ENCODE peak calls at places on chromosomes 4 and X, in seven cellular contexts. L is RWPE2; Z is CD8-positive, alpha-beta T cell; E is heart right ventricle; D is cardiac muscle cell; B is CD8-positive, alpha-beta memory T cell; S is spleen. F is an unnamed sample. For H3K4me1, the result is how much of the 10 kb centered on the place peaks cover.

GRCh38 chr4:188171551-188171950 is 32.3 kb downstream of the TRIML1 start:
- DNase-seq in L (no peak), S (no peak), Z (no peak), B (no peak), E (no peak), D (no peak), F (no peak)

GRCh38 chr4:162056947-162057346 is 106.9 kb downstream of the FSTL5 start:
- DNase-seq in S (peak), L (no peak), Z (no peak), B (no peak), E (no peak), D (no peak), F (no peak)

GRCh38 chr4:110837896-110838450 is 215.1 kb upstream of the PITX2 start:
- DNase-seq in L (no peak), Z (no peak), D (no peak), B (no peak), E (no peak), S (no peak), F (no peak)

GRCh38 chr4:177016541-177017141 is 223.9 kb upstream of the VEGFC start:
- DNase-seq in D (no peak), S (no peak), L (peak), B (no peak), Z (no peak), E (no peak), F (no peak)

GRCh38 chrX:114465689-114466088 is 118.2 kb upstream of the HTR2C start:
- DNase-seq in D (no peak), E (no peak), L (no peak), Z (no peak), S (no peak), B (no peak), F (no peak)

GRCh38 chr4:147723316-147723715 is 8.6 kb upstream of the ARHGAP10 start:
- DNase-seq in S (no peak), L (no peak), B (no peak), Z (no peak), D (peak), E (no peak), F (no peak)

GRCh38 chrX:72029473-72030411 is 102.0 kb downstream of the RTL5 start:
- DNase-seq in L (no peak), Z (no peak), E (no peak), D (peak), S (no peak), B (no peak), F (no peak)

GRCh38 chr4:61772116-61772515 is 572.0 kb downstream of the ADGRL3 start:
- DNase-seq in E (no peak), Z (no peak), D (no peak), B (no peak), S (no peak), L (no peak), F (no peak)

GRCh38 chr4:172962564-172963353 is 205.9 kb upstream of the GALNT7 start:
- DNase-seq in D (no peak), Z (no peak), E (no peak), S (no peak), L (no peak), B (no peak), F (no peak)

GRCh38 chrX:153600032-153600373 is 1.1 kb upstream of the CCNQ start:
- DNase-seq in S (peak), L (no peak), D (peak), Z (no peak), E (no peak), B (no peak), F (no peak)

GRCh38 chr4:8765631-8766590 is 105.7 kb downstream of the HMX1 start:
- DNase-seq in B (no peak), S (peak), Z (no peak), L (peak), D (no peak), E (no peak), F (no peak)

GRCh38 chrX:122868626-122869025 is 315.5 kb upstream of the GRIA3 start:
- DNase-seq in E (peak), L (no peak), B (no peak), S (no peak), D (no peak), Z (no peak), F (no peak)

GRCh38 chr4:5916229-5916628 is 23.3 kb upstream of the CRMP1 start:
- DNase-seq in B (no peak), E (no peak), D (no peak), Z (no peak), S (no peak), L (no peak), F (no peak)

GRCh38 chrX:48714573-48714972 is 18.0 kb downstream of the SUV39H1 start:
- DNase-seq in D (no peak), Z (no peak), S (no peak), B (peak), L (no peak), E (no peak), F (no peak)

GRCh38 chrX:34915463-34916225 is 27.0 kb upstream of the FAM47B start:
- DNase-seq in B (no peak), E (no peak), D (no peak), S (no peak), Z (no peak), L (no peak), F (no peak)

GRCh38 chr4:41222259-41222658 is 7.9 kb upstream of the APBB2 start:
- DNase-seq in L (no peak), D (no peak), Z (no peak), S (no peak), B (no peak), E (no peak), F (no peak)

GRCh38 chr4:6225469-6225868 is 25.1 kb upstream of the JAKMIP1 start:
- DNase-seq in L (no peak), E (no peak), Z (no peak), B (no peak), D (peak), S (no peak), F (no peak)

GRCh38 chrX:45992402-45993123 is 552.7 kb downstream of the ZNF674 start:
- DNase-seq in B (no peak), Z (no peak), S (no peak), E (no peak), L (no peak), D (no peak), F (no peak)

GRCh38 chr4:98617358-98618047 is 40.9 kb downstream of the TSPAN5 start:
- DNase-seq in Z (no peak), E (no peak), L (no peak), S (no peak), D (peak), B (no peak), F (no peak)

GRCh38 chrX:76148011-76148665 is 24.7 kb upstream of the PBDC1 start:
- DNase-seq in D (peak), S (no peak), B (peak), L (no peak), E (peak), Z (no peak), F (no peak)

GRCh38 chr4:76665139-76665538 is 230.1 kb downstream of the SHROOM3 start:
- DNase-seq in E (no peak), B (no peak), D (no peak), Z (no peak), S (no peak), L (peak), F (no peak)

GRCh38 chr4:113686950-113687718 is 74.4 kb downstream of the CAMK2D start:
- DNase-seq in S (no peak), D (peak), L (no peak), B (peak), Z (no peak), E (no peak), F (no peak)

GRCh38 chr4:149584703-149585102 is 230.9 kb downstream of the IQCM start:
- DNase-seq in Z (no peak), S (no peak), B (no peak), L (no peak), E (no peak), D (no peak), F (no peak)

GRCh38 chrX:45714864-45715263 is 514.2 kb upstream of the DIPK2B start:
- DNase-seq in L (no peak), B (no peak), Z (no peak), D (peak), E (peak), S (no peak), F (no peak)

GRCh38 chrX:105190252-105190853 is 30.1 kb downstream of the TEX13A start:
- DNase-seq in L (no peak), S (no peak), E (peak), D (peak), Z (no peak), B (peak), F (no peak)

GRCh38 chrX:149630681-149631292 is 805 bp downstream of the TMEM185A start:
- DNase-seq in D (peak), E (peak), Z (no peak), L (no peak), B (no peak), S (no peak), F (no peak)

GRCh38 chr4:169207436-169208089 is 63.2 kb downstream of the SH3RF1 start:
- DNase-seq in Z (no peak), S (no peak), E (no peak), D (peak), B (no peak), L (no peak), F (no peak)

GRCh38 chr4:1462768-1463075 is 56.5 kb upstream of the NKX1-1 start:
- DNase-seq in L (peak), E (no peak), D (no peak), Z (no peak), B (no peak), S (peak), F (no peak)

GRCh38 chr4:11622961-11623725 is 194.4 kb upstream of the HS3ST1 start:
- DNase-seq in D (no peak), L (no peak), B (no peak), E (no peak), S (no peak), Z (no peak), F (no peak)

GRCh38 chr4:40916218-40916555 is 166.4 kb downstream of the NSUN7 start:
- DNase-seq in D (peak), S (no peak), L (no peak), Z (no peak), B (no peak), E (peak), F (no peak)

GRCh38 chr4:187685247-187685646 is 310.3 kb upstream of the ZFP42 start:
- DNase-seq in S (no peak), B (no peak), D (no peak), E (no peak), Z (no peak), L (no peak), F (no peak)

GRCh38 chr4:25702848-25703247 is 47.2 kb downstream of the SLC34A2 start:
- DNase-seq in E (peak), D (peak), L (no peak), S (no peak), Z (no peak), B (no peak), F (no peak)

GRCh38 chrX:31098081-31098480 is 26.2 kb upstream of the FTHL17 start:
- DNase-seq in L (no peak), B (no peak), E (no peak), Z (no peak), S (no peak), D (no peak), F (no peak)

GRCh38 chr4:124432500-124432899 is 280.0 kb downstream of the ANKRD50 start:
- DNase-seq in Z (no peak), S (no peak), L (no peak), D (peak), E (no peak), B (no peak), F (no peak)
- H3K4me1 ChIP-seq in Z (under half), S (under half), L (half or more), D (under half), E (under half), B (under half), F (under half)

GRCh38 chr4:74667438-74667837 is 126.9 kb downstream of the BTC start:
- DNase-seq in S (no peak), E (no peak), D (no peak), B (no peak), Z (no peak), L (no peak), F (no peak)
- H3K4me1 ChIP-seq in S (under half), E (under half), D (under half), B (under half), Z (under half), L (under half), F (under half)

DNA sequence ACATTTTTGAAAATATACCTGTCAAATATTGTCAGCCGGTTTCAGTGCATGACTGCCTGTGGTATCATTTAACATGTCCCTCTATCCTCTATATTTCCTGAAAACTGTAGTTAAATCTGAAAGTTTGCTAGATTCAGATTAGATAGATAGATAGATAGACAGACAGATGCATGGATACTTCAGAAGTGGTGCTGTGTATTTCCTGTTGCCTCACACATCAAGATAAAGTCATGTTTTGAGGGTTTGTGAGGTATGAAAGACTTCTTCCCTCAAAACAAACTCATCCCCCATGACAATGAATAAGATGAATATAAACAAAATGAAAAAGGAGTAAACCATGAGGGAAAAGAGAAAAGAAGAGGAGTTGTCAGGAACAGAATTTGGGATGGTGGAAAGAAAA is 6.0 kb upstream of the BST1 start:
- DNase-seq in B (no peak), S (no peak), D (no peak), L (no peak), E (no peak), Z (no peak), F (no peak)
- H3K4me1 ChIP-seq in B (under half), S (under half), D (under half), L (under half), E (under half), Z (under half), F (under half)

DNA sequence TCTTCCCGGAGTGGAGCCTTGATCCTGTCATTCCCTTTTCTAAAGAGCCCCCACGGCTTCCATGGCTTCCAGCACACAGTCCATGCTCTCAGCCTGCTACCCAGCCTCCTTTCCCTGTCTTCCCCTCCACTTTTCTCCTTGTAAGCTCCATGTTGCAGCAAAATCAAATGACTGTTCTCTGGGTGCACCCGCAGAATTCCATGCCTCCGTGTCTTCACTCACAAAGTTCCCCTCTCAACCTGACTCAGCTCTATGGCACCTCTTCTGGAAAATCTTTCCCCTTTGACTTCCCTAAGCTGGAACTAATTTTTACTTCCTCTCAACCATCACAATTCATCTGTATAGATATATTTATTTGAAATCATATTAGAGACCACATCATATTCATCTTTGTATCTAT is 3.5 kb downstream of the SETD7 start:
- DNase-seq in B (no peak), E (no peak), Z (no peak), L (no peak), D (peak), S (no peak), F (no peak)
- H3K4me1 ChIP-seq in B (under half), E (half or more), Z (under half), L (under half), D (under half), S (half or more), F (under half)

GRCh38 chr4:105057370-105058096 is 89.1 kb upstream of the TET2 start:
- DNase-seq in E (no peak), D (no peak), B (no peak), S (no peak), L (no peak), Z (no peak), F (no peak)

GRCh38 chr4:105061136-105061696 is 85.5 kb upstream of the TET2 start:
- DNase-seq in S (no peak), Z (no peak), B (peak), E (peak), D (peak), L (no peak), F (no peak)

GRCh38 chr4:105060628-105061027 is 86.0 kb upstream of the TET2 start:
- DNase-seq in S (no peak), B (no peak), L (no peak), D (peak), Z (no peak), E (no peak), F (no peak)

GRCh38 chr4:105059337-105059736 is 87.3 kb upstream of the TET2 start:
- DNase-seq in Z (no peak), L (no peak), E (no peak), B (no peak), D (no peak), S (no peak), F (no peak)

GRCh38 chr4:105058177-105058812 is 88.4 kb upstream of the TET2 start:
- DNase-seq in S (no peak), B (no peak), Z (no peak), D (peak), L (no peak), E (no peak), F (no peak)
- H3K4me1 ChIP-seq in S (half or more), B (under half), Z (under half), D (under half), L (under half), E (under half), F (under half)

GRCh38 chr4:2792711-2793577 is at the start of gene SH3BP2:
- DNase-seq in Z (no peak), B (peak), D (peak), L (peak), E (peak), S (peak), F (peak)
- H3K4me1 ChIP-seq in Z (under half), B (under half), D (under half), L (under half), E (half or more), S (half or more), F (half or more)

DNA sequence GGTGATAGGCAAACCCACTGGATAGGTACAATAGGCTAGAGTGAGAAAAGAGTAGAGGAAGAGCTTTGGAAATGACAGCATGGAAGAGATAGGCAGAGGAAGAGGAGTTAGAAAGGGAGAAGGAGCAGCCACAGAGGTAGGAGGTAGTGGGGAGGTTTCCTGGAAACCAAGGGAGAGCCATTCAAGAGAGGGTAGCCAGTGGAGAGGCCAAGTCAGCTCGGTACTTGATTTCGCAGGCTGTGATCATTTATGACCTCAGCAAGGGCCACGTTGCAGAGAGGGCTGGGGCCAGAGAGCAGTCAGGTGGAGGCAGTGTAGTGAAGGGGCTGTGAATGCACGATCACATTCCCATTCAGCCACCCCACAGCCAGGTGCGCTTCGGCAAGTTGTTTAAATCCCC is 76.0 kb downstream of the TMEM131L start:
- DNase-seq in B (no peak), D (no peak), Z (no peak), E (no peak), L (no peak), S (no peak), F (no peak)
- H3K4me1 ChIP-seq in B (half or more), D (under half), Z (half or more), E (half or more), L (under half), S (half or more), F (under half)

DNA sequence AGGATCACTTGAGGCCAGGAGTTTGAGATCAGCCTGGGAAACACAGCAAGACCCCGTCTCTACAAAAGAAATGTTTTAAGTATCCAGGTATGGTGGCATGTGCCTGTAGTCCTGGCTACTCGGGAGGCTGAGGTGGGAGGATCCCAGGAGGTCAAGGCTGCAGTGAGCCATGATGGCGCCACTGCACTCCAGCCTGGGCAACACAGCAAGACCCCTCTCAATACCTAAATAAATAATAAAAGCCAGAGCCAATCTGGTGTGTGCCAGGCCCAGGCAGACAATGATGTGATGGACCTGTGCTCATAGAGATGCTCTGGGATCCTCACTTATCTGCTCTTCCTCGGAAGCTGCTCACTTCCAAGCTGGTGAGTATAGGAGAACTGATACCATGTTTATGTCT is 18.2 kb upstream of the SASH3 start:
- DNase-seq in L (no peak), B (no peak), S (no peak), D (no peak), E (no peak), Z (no peak), F (no peak)
- H3K4me1 ChIP-seq in L (under half), B (half or more), S (under half), D (under half), E (under half), Z (under half), F (under half)

F was measured in tibial nerve.